ENCODE peak calls at places on chromosomes 4 and X, in ten cellular contexts. A is CD8-positive, alpha-beta T cell; S is psoas muscle; M is CD8-positive, alpha-beta memory T cell; J is stomach; O is Karpas-422; D is choroid plexus epithelial cell; G is WERI-Rb-1; B is tibial nerve; L is NB4. W is an unnamed sample.

GRCh38 chr4:147136308-147136707 is 190.6 kb upstream of the TTC29 start:
- DNase-seq in J (no peak), O (no peak), D (peak; percentile 98), S (no peak), G (no peak), A (no peak), B (no peak), M (no peak), L (no peak), W (peak; percentile 93)

GRCh38 chr4:174517502-174517901 is 4.8 kb downstream of the HPGD start:
- DNase-seq in G (no peak), L (no peak), M (no peak), A (no peak), S (no peak), J (no peak), O (no peak), D (no peak), B (no peak), W (no peak)

GRCh38 chr4:169098969-169099685 is 89.1 kb upstream of the CBR4 start:
- DNase-seq in D (peak; percentile 34), J (no peak), S (no peak), G (no peak), A (no peak), B (no peak), L (no peak), M (no peak), O (no peak), W (no peak)

GRCh38 chr4:40682298-40683101 is 52.8 kb upstream of the RBM47 start:
- DNase-seq in J (peak; percentile 39), B (no peak), A (no peak), L (peak; percentile 75), G (no peak), D (no peak), M (no peak), O (no peak), S (no peak), W (no peak)

GRCh38 chrX:31126205-31126604 is 54.4 kb upstream of the FTHL17 start:
- DNase-seq in B (no peak), S (no peak), D (peak; percentile 54), G (no peak), M (no peak), J (no peak), A (no peak), L (no peak), O (no peak), W (peak; percentile 22)

GRCh38 chr4:152464030-152464823 is 71.7 kb downstream of the FBXW7 start:
- DNase-seq in M (no peak), L (peak; percentile 48), J (no peak), G (no peak), O (no peak), S (no peak), B (no peak), D (peak; percentile 21), A (no peak), W (no peak)

GRCh38 chr4:183349673-183350072 is 27.4 kb upstream of the CLDN24 start:
- DNase-seq in G (no peak), B (no peak), L (no peak), D (peak; percentile 31), A (no peak), S (no peak), M (no peak), J (no peak), O (no peak), W (no peak)

GRCh38 chrX:41300758-41301437 is 33.1 kb upstream of the DDX3X start:
- DNase-seq in B (no peak), G (no peak), M (no peak), D (peak; percentile 80), O (no peak), L (no peak), J (no peak), A (no peak), S (no peak), W (peak; percentile 28)

GRCh38 chr4:101183658-101184373 is 163.5 kb downstream of the PPP3CA start:
- DNase-seq in G (no peak), A (no peak), B (no peak), O (no peak), M (no peak), L (no peak), J (no peak), S (no peak), D (peak; percentile 23), W (no peak)

GRCh38 chr4:88158360-88159136 is at the start of gene ABCG2:
- DNase-seq in D (peak; percentile 45), G (peak; percentile 46), M (peak; percentile 21), S (no peak), L (peak; percentile 66), O (no peak), A (peak; percentile 18), J (no peak), B (no peak), W (peak; percentile 21)

GRCh38 chr4:22179124-22179874 is 230.7 kb upstream of the KCNIP4 start:
- DNase-seq in B (no peak), A (no peak), J (no peak), O (no peak), L (no peak), S (no peak), G (no peak), D (peak; percentile 30), M (no peak), W (peak; percentile 90)

GRCh38 chr4:139606600-139607301 is 50.7 kb upstream of the SETD7 start:
- DNase-seq in O (peak; percentile 76), G (no peak), S (no peak), J (no peak), M (no peak), L (no peak), D (peak; percentile 61), B (no peak), A (no peak), W (peak; percentile 59)

DNA sequence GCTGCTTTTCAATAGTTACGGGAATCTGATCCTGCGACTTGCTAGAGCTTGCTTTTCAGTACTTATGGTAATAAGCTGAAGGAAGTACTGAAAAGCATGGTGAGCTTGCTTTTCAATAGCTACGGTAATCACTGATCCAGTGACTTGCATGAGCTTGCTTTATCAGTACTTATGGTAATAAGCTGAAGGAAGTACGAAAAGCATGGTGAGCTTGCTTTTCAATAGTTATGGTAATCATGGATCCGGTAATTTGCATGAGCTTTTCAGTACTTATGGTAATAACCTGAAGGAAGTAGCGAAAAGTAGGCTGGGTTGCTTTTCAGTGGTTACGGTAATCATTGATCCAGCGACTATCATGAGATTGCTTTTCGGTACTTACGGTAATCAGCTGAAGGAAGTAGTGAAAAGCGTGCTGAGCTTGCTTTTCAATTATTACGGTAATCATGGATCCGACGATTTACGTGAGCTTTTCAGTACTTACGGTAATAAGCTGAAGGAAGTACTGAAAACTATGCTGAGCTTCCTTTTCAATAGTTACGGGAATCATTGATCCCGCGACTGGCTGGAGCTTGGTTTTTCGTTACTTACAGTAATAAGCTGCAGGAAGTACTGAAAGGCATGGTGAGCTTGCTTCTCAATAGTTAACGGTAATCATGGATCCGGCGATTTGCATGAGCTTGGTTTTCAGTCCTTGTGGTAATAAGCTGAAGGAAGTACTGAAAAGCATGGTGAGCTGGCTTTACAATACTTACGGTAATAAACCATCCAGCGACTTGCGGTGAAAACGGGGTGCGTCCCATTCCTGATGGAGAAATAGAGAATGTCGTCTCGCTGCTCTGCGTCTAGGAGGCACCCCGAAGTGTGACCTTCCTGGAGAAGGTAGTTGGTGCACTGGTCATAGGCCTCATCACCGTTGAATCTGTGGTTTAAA is 6.5 kb downstream of the CRLF2 start:
- DNase-seq in J (no peak), A (peak; percentile 29), D (peak; percentile 82), S (no peak), G (no peak), O (peak; percentile 87), B (no peak), M (no peak), L (peak; percentile 56), W (peak; percentile 53)
- H3K4me3 ChIP-seq in J (peak overlapping the region; percentile 24), A (peak overlapping the region; percentile 52), D (peak overlapping the region; percentile 33), S (peak overlapping the region; percentile 47), G (peak overlapping the region; percentile 10), O (no peak overlapping the region), B (peak overlapping the region; percentile 45), M (peak overlapping the region; percentile 70), L (no peak overlapping the region), W (no peak overlapping the region)

GRCh38 chr4:159358226-159358625 is 255.3 kb downstream of the RAPGEF2 start:
- DNase-seq in A (no peak), O (no peak), D (peak; percentile 89), G (no peak), B (no peak), J (no peak), L (no peak), M (no peak), S (no peak), W (peak; percentile 68)
- H3K4me3 ChIP-seq in A (no peak overlapping the region), O (no peak overlapping the region), D (no peak overlapping the region), G (no peak overlapping the region), B (no peak overlapping the region), J (no peak overlapping the region), L (no peak overlapping the region), M (no peak overlapping the region), S (no peak overlapping the region), W (no peak overlapping the region)

GRCh38 chr4:185573651-185574199 is 38.4 kb upstream of the PDLIM3 start:
- DNase-seq in L (no peak), G (peak; percentile 86), M (no peak), A (no peak), D (peak; percentile 79), O (no peak), S (peak; percentile 83), J (no peak), B (no peak), W (peak; percentile 87)
- H3K4me3 ChIP-seq in L (no peak overlapping the region), G (no peak overlapping the region), M (no peak overlapping the region), A (no peak overlapping the region), D (peak overlapping the region; percentile 8), O (no peak overlapping the region), S (peak overlapping the region; percentile 69), J (no peak overlapping the region), B (no peak overlapping the region), W (peak overlapping the region; percentile 1)

GRCh38 chr4:1362046-1362445 is 15.0 kb downstream of the UVSSA start:
- DNase-seq in O (no peak), G (no peak), L (no peak), J (no peak), A (no peak), S (no peak), M (no peak), B (no peak), D (no peak), W (no peak)

GRCh38 chr4:1364217-1364616 is 17.2 kb downstream of the UVSSA start:
- DNase-seq in D (no peak), L (no peak), A (no peak), B (no peak), J (no peak), O (no peak), G (no peak), S (no peak), M (no peak), W (no peak)

GRCh38 chr4:1361391-1361790 is 14.4 kb downstream of the UVSSA start:
- DNase-seq in B (no peak), S (no peak), G (no peak), L (no peak), D (no peak), O (no peak), A (no peak), J (no peak), M (no peak), W (no peak)

GRCh38 chr4:1363540-1363939 is 16.5 kb downstream of the UVSSA start:
- DNase-seq in B (no peak), O (no peak), J (no peak), D (no peak), G (no peak), M (no peak), A (no peak), L (no peak), S (peak; percentile 6), W (no peak)

DNA sequence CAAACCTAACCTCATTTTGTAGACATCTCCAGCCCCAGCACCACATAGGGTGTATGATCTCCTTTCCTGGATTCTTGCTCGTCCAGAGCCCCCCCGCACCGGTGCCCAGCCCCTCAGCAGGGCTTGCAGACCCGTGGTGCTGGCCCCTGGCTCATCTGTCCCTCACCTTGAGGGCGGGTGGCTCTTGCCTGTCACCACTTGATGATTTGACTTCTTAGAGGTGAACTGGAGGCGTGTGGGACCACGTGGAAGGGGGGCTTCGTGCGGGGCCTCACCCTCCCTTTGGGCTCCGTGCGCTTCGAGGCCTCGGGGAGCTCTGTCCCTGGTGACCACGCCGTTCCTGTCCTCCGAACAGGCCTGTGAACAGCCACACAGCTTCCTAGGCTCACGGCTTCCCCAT is 15.5 kb downstream of the UVSSA start:
- DNase-seq in D (no peak), O (no peak), G (no peak), L (no peak), J (no peak), M (no peak), B (no peak), A (no peak), S (no peak), W (no peak)
- H3K4me3 ChIP-seq in D (no peak overlapping the region), O (no peak overlapping the region), G (no peak overlapping the region), L (no peak overlapping the region), J (no peak overlapping the region), M (no peak overlapping the region), B (no peak overlapping the region), A (no peak overlapping the region), S (no peak overlapping the region), W (no peak overlapping the region)

W was measured in fibroblast of pulmonary artery.